ENCODE peak calls at places on chromosomes 12 and 14, in ten cellular contexts. One of them, this sample, is unnamed.

GRCh38 chr12:111034148-111034910 is 114.0 kb upstream of the MYL2 start:
- DNase-seq in dorsolateral prefrontal cortex: no peak
- DNase-seq in PC-9: no peak
- DNase-seq in HCT116: no peak
- DNase-seq in IMR-90: no peak
- DNase-seq in psoas muscle: no peak
- DNase-seq in H9: peak
- DNase-seq in fibroblast of lung: no peak
- DNase-seq in SK-N-SH: peak
- DNase-seq in GM23338: peak
- DNase-seq in this sample: peak

GRCh38 chr14:51302319-51303030 is 62.4 kb downstream of the TMX1 start:
- DNase-seq in H9: no peak
- DNase-seq in HCT116: no peak
- DNase-seq in psoas muscle: no peak
- DNase-seq in PC-9: peak
- DNase-seq in fibroblast of lung: peak
- DNase-seq in IMR-90: no peak
- DNase-seq in SK-N-SH: no peak
- DNase-seq in dorsolateral prefrontal cortex: no peak
- DNase-seq in GM23338: no peak
- DNase-seq in this sample: no peak

GRCh38 chr14:75123991-75124390 is 2.9 kb downstream of the NEK9 start:
- DNase-seq in psoas muscle: no peak
- DNase-seq in PC-9: peak
- DNase-seq in GM23338: no peak
- DNase-seq in H9: no peak
- DNase-seq in dorsolateral prefrontal cortex: no peak
- DNase-seq in IMR-90: peak
- DNase-seq in SK-N-SH: peak
- DNase-seq in HCT116: peak
- DNase-seq in fibroblast of lung: peak
- DNase-seq in this sample: peak

GRCh38 chr14:22896760-22897159 is 13.7 kb downstream of the REM2 start:
- DNase-seq in SK-N-SH: no peak
- DNase-seq in HCT116: no peak
- DNase-seq in PC-9: no peak
- DNase-seq in fibroblast of lung: no peak
- DNase-seq in dorsolateral prefrontal cortex: no peak
- DNase-seq in IMR-90: no peak
- DNase-seq in psoas muscle: no peak
- DNase-seq in H9: no peak
- DNase-seq in GM23338: peak
- DNase-seq in this sample: no peak

GRCh38 chr12:13135336-13136178 is 32.1 kb upstream of the GSG1 start:
- DNase-seq in psoas muscle: peak
- DNase-seq in dorsolateral prefrontal cortex: peak
- DNase-seq in PC-9: peak
- DNase-seq in HCT116: peak
- DNase-seq in fibroblast of lung: peak
- DNase-seq in H9: peak
- DNase-seq in SK-N-SH: no peak
- DNase-seq in GM23338: peak
- DNase-seq in IMR-90: peak
- DNase-seq in this sample: peak

GRCh38 chr14:75711134-75711795 is 50.2 kb downstream of the TTLL5 start:
- DNase-seq in fibroblast of lung: peak
- DNase-seq in IMR-90: peak
- DNase-seq in H9: no peak
- DNase-seq in PC-9: peak
- DNase-seq in GM23338: peak
- DNase-seq in psoas muscle: no peak
- DNase-seq in HCT116: peak
- DNase-seq in SK-N-SH: peak
- DNase-seq in dorsolateral prefrontal cortex: peak
- DNase-seq in this sample: peak

GRCh38 chr12:124509676-124510300 is 57.6 kb downstream of the NCOR2 start:
- DNase-seq in IMR-90: peak
- DNase-seq in SK-N-SH: peak
- DNase-seq in H9: peak
- DNase-seq in HCT116: no peak
- DNase-seq in fibroblast of lung: peak
- DNase-seq in PC-9: peak
- DNase-seq in psoas muscle: peak
- DNase-seq in GM23338: no peak
- DNase-seq in dorsolateral prefrontal cortex: peak
- DNase-seq in this sample: peak

GRCh38 chr12:117031843-117032592 is 67.2 kb downstream of the TESC start:
- DNase-seq in GM23338: no peak
- DNase-seq in PC-9: no peak
- DNase-seq in IMR-90: no peak
- DNase-seq in fibroblast of lung: no peak
- DNase-seq in SK-N-SH: no peak
- DNase-seq in H9: no peak
- DNase-seq in psoas muscle: no peak
- DNase-seq in dorsolateral prefrontal cortex: peak
- DNase-seq in HCT116: no peak
- DNase-seq in this sample: no peak

GRCh38 chr12:27332407-27333310 is at the start of gene BMAL2:
- DNase-seq in IMR-90: peak
- DNase-seq in GM23338: peak
- DNase-seq in SK-N-SH: peak
- DNase-seq in psoas muscle: peak
- DNase-seq in PC-9: peak
- DNase-seq in dorsolateral prefrontal cortex: peak
- DNase-seq in fibroblast of lung: peak
- DNase-seq in HCT116: no peak
- DNase-seq in H9: peak
- DNase-seq in this sample: peak

GRCh38 chr14:69429643-69430042 is 31.2 kb downstream of the SLC39A9 start:
- DNase-seq in HCT116: no peak
- DNase-seq in GM23338: no peak
- DNase-seq in PC-9: no peak
- DNase-seq in psoas muscle: no peak
- DNase-seq in dorsolateral prefrontal cortex: no peak
- DNase-seq in IMR-90: no peak
- DNase-seq in H9: no peak
- DNase-seq in fibroblast of lung: no peak
- DNase-seq in SK-N-SH: no peak
- DNase-seq in this sample: no peak

GRCh38 chr14:69430306-69430939 is 31.9 kb downstream of the SLC39A9 start:
- DNase-seq in PC-9: no peak
- DNase-seq in psoas muscle: no peak
- DNase-seq in fibroblast of lung: no peak
- DNase-seq in GM23338: no peak
- DNase-seq in dorsolateral prefrontal cortex: no peak
- DNase-seq in IMR-90: no peak
- DNase-seq in SK-N-SH: no peak
- DNase-seq in H9: no peak
- DNase-seq in HCT116: no peak
- DNase-seq in this sample: no peak

GRCh38 chr14:69424139-69424923 is 25.8 kb downstream of the SLC39A9 start:
- DNase-seq in IMR-90: peak
- DNase-seq in PC-9: no peak
- DNase-seq in psoas muscle: no peak
- DNase-seq in H9: no peak
- DNase-seq in dorsolateral prefrontal cortex: no peak
- DNase-seq in SK-N-SH: no peak
- DNase-seq in GM23338: no peak
- DNase-seq in fibroblast of lung: peak
- DNase-seq in HCT116: no peak
- DNase-seq in this sample: no peak

GRCh38 chr14:69428289-69428998 is 30.0 kb downstream of the SLC39A9 start:
- DNase-seq in IMR-90: no peak
- DNase-seq in H9: no peak
- DNase-seq in GM23338: no peak
- DNase-seq in HCT116: no peak
- DNase-seq in fibroblast of lung: no peak
- DNase-seq in PC-9: no peak
- DNase-seq in dorsolateral prefrontal cortex: no peak
- DNase-seq in SK-N-SH: no peak
- DNase-seq in psoas muscle: no peak
- DNase-seq in this sample: no peak

GRCh38 chr14:69427596-69427995 is 29.1 kb downstream of the SLC39A9 start:
- DNase-seq in HCT116: no peak
- DNase-seq in fibroblast of lung: no peak
- DNase-seq in IMR-90: no peak
- DNase-seq in H9: no peak
- DNase-seq in psoas muscle: no peak
- DNase-seq in GM23338: no peak
- DNase-seq in SK-N-SH: no peak
- DNase-seq in dorsolateral prefrontal cortex: no peak
- DNase-seq in PC-9: no peak
- DNase-seq in this sample: no peak
- H3K27ac ChIP-seq in HCT116: no peak
- H3K27ac ChIP-seq in fibroblast of lung: no peak
- H3K27ac ChIP-seq in IMR-90: no peak
- H3K27ac ChIP-seq in H9: no peak
- H3K27ac ChIP-seq in psoas muscle: no peak
- H3K27ac ChIP-seq in GM23338: no peak
- H3K27ac ChIP-seq in SK-N-SH: no peak
- H3K27ac ChIP-seq in dorsolateral prefrontal cortex: no peak
- H3K27ac ChIP-seq in PC-9: no peak
- H3K27ac ChIP-seq in this sample: no peak

DNA sequence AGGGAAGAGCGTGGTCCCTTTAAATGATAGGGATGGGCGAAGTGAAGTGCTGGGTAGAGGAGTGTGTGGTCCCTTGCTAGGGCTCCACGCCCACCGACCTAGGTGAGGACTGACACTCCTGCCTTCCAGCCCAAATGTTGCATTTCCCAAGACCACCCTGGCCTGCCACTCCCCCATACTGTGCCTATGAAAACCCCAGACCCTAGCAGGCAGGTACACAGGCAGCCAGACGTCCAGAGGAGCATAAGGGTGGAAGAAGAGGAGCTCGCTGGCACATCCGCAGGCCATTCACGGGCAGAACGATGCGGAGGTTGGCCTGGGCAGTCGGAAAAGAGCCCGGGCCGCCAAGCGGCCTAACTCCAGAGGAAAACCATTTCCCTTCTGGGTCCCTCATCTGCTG is 817 bp upstream of the IPO8 start:
- DNase-seq in PC-9: no peak
- DNase-seq in SK-N-SH: peak
- DNase-seq in GM23338: peak
- DNase-seq in IMR-90: no peak
- DNase-seq in psoas muscle: no peak
- DNase-seq in fibroblast of lung: no peak
- DNase-seq in H9: peak
- DNase-seq in HCT116: no peak
- DNase-seq in dorsolateral prefrontal cortex: no peak
- DNase-seq in this sample: no peak
- TF ChIP-seq CTCF in PC-9: no peak
- TF ChIP-seq CTCF in SK-N-SH: no peak
- TF ChIP-seq CTCF in GM23338: no peak
- TF ChIP-seq CTCF in IMR-90: no peak
- TF ChIP-seq CTCF in psoas muscle: no peak
- TF ChIP-seq CTCF in fibroblast of lung: no peak
- TF ChIP-seq CTCF in H9: no peak
- TF ChIP-seq CTCF in HCT116: no peak
- TF ChIP-seq CTCF in dorsolateral prefrontal cortex: no peak
- TF ChIP-seq CTCF in this sample: no peak

GRCh38 chr14:34982421-34983147 is at the start of gene SRP54:
- DNase-seq in HCT116: peak
- DNase-seq in IMR-90: peak
- DNase-seq in PC-9: peak
- DNase-seq in fibroblast of lung: peak
- DNase-seq in H9: peak
- DNase-seq in psoas muscle: peak
- DNase-seq in dorsolateral prefrontal cortex: peak
- DNase-seq in GM23338: peak
- DNase-seq in SK-N-SH: peak
- DNase-seq in this sample: peak

GRCh38 chr14:34985740-34986139 is 2.9 kb downstream of the SRP54 start:
- DNase-seq in psoas muscle: no peak
- DNase-seq in dorsolateral prefrontal cortex: no peak
- DNase-seq in GM23338: no peak
- DNase-seq in H9: no peak
- DNase-seq in SK-N-SH: no peak
- DNase-seq in HCT116: no peak
- DNase-seq in IMR-90: no peak
- DNase-seq in fibroblast of lung: no peak
- DNase-seq in PC-9: no peak
- DNase-seq in this sample: no peak

GRCh38 chr14:34981743-34982420 is 910 bp upstream of the SRP54 start:
- DNase-seq in PC-9: peak
- DNase-seq in IMR-90: peak
- DNase-seq in dorsolateral prefrontal cortex: no peak
- DNase-seq in fibroblast of lung: no peak
- DNase-seq in HCT116: peak
- DNase-seq in H9: no peak
- DNase-seq in GM23338: peak
- DNase-seq in psoas muscle: no peak
- DNase-seq in SK-N-SH: peak
- DNase-seq in this sample: peak

GRCh38 chr14:34980337-34980900 is 2.4 kb upstream of the SRP54 start:
- DNase-seq in H9: no peak
- DNase-seq in GM23338: no peak
- DNase-seq in SK-N-SH: no peak
- DNase-seq in PC-9: no peak
- DNase-seq in HCT116: no peak
- DNase-seq in psoas muscle: no peak
- DNase-seq in IMR-90: no peak
- DNase-seq in dorsolateral prefrontal cortex: no peak
- DNase-seq in fibroblast of lung: no peak
- DNase-seq in this sample: no peak

GRCh38 chr14:34983148-34983760 is 462 bp downstream of the SRP54 start:
- DNase-seq in IMR-90: no peak
- DNase-seq in SK-N-SH: no peak
- DNase-seq in psoas muscle: no peak
- DNase-seq in PC-9: no peak
- DNase-seq in HCT116: no peak
- DNase-seq in dorsolateral prefrontal cortex: no peak
- DNase-seq in fibroblast of lung: peak
- DNase-seq in H9: no peak
- DNase-seq in GM23338: no peak
- DNase-seq in this sample: no peak
- H3K27ac ChIP-seq in IMR-90: peak
- H3K27ac ChIP-seq in SK-N-SH: peak
- H3K27ac ChIP-seq in psoas muscle: peak
- H3K27ac ChIP-seq in PC-9: peak
- H3K27ac ChIP-seq in HCT116: peak
- H3K27ac ChIP-seq in dorsolateral prefrontal cortex: peak
- H3K27ac ChIP-seq in fibroblast of lung: peak
- H3K27ac ChIP-seq in H9: no peak
- H3K27ac ChIP-seq in GM23338: peak
- H3K27ac ChIP-seq in this sample: peak

DNA sequence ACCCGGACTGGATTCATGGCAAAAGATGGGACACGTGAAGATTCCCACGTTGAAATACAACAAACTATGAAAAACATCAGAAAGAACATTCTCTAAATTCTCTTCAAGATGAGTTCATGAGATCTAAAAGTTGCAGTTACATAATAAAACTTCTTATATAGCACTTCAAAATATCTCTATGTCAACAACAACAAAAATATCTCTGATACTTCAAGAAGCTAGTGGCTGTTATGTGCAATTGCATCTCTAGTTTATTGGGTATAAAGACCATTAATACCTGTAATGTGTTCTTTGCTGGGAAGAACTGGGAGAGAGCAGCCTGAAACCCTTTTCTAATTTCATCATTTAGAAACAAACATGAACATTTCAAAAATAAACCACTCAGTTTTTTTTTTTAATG is 69.2 kb upstream of the RGS6 start:
- DNase-seq in psoas muscle: no peak
- DNase-seq in SK-N-SH: no peak
- DNase-seq in GM23338: no peak
- DNase-seq in HCT116: no peak
- DNase-seq in fibroblast of lung: no peak
- DNase-seq in IMR-90: no peak
- DNase-seq in PC-9: no peak
- DNase-seq in H9: no peak
- DNase-seq in dorsolateral prefrontal cortex: no peak
- DNase-seq in this sample: no peak
- TF ChIP-seq CTCF in psoas muscle: no peak
- TF ChIP-seq CTCF in SK-N-SH: peak
- TF ChIP-seq CTCF in GM23338: peak
- TF ChIP-seq CTCF in HCT116: peak
- TF ChIP-seq CTCF in fibroblast of lung: peak
- TF ChIP-seq CTCF in IMR-90: peak
- TF ChIP-seq CTCF in PC-9: peak
- TF ChIP-seq CTCF in H9: peak
- TF ChIP-seq CTCF in dorsolateral prefrontal cortex: peak
- TF ChIP-seq CTCF in this sample: no peak